ENCODE peak calls at places on chromosomes 16 and 17, in seven cellular contexts. W is ELF-1, S is anterior cingulate cortex, P is neural crest cell, G is T-helper 2 cell, B is Peyer's patch, R is lung. N is an unnamed sample.

GRCh38 chr17:78082988-78083387 is 45.6 kb downstream of the TMC6 start:
- DNase-seq in B (no peak), S (no peak), P (no peak), R (no peak), W (no peak), G (no peak), N (peak)

GRCh38 chr16:72988568-72988967 is 59.4 kb downstream of the ZFHX3 start:
- DNase-seq in P (no peak), R (no peak), G (no peak), W (no peak), S (no peak), B (no peak), N (no peak)

GRCh38 chr17:47663997-47664941 is 14.6 kb downstream of the KPNB1 start:
- DNase-seq in W (peak), B (peak), G (peak), P (peak), S (peak), R (no peak), N (peak)

GRCh38 chr16:9053006-9053601 is 38.3 kb upstream of the HAPSTR1 start:
- DNase-seq in P (peak), R (peak), S (no peak), B (peak), W (peak), G (no peak), N (no peak)

GRCh38 chr17:78040561-78041400 is 82.3 kb downstream of the TNRC6C start:
- DNase-seq in B (peak), W (no peak), R (peak), S (peak), G (peak), P (no peak), N (peak)

GRCh38 chr16:77589071-77589755 is 133.1 kb upstream of the NUDT7 start:
- DNase-seq in G (no peak), W (no peak), S (no peak), R (no peak), B (no peak), P (no peak), N (no peak)

GRCh38 chr16:1019234-1019933 is 37.8 kb downstream of the SOX8 start:
- DNase-seq in R (no peak), G (no peak), B (no peak), W (peak), S (peak), P (no peak), N (no peak)

GRCh38 chr16:50425648-50426047 is 56.9 kb upstream of the BRD7 start:
- DNase-seq in S (no peak), R (no peak), P (no peak), W (peak), G (no peak), B (no peak), N (no peak)

GRCh38 chr17:32882029-32882428 is 5.1 kb upstream of the MYO1D start:
- DNase-seq in P (no peak), R (peak), G (no peak), W (no peak), S (no peak), B (no peak), N (no peak)

GRCh38 chr17:50130778-50131317 is 888 bp upstream of the SAMD14 start:
- DNase-seq in P (no peak), W (peak), S (no peak), B (no peak), G (peak), R (no peak), N (no peak)

GRCh38 chr16:10103096-10103495 is 79.1 kb downstream of the GRIN2A start:
- DNase-seq in S (no peak), W (no peak), R (no peak), P (no peak), B (no peak), G (no peak), N (no peak)

GRCh38 chr16:82627811-82628339 is 1.1 kb downstream of the CDH13 start:
- DNase-seq in R (no peak), B (no peak), S (peak), G (no peak), P (peak), W (peak), N (no peak)

GRCh38 chr16:85689285-85689949 is 663 bp upstream of the GINS2 start:
- DNase-seq in S (no peak), W (peak), G (no peak), R (no peak), P (no peak), B (no peak), N (peak)

GRCh38 chr17:41754066-41754465 is 19.6 kb upstream of the HAP1 start:
- DNase-seq in P (no peak), S (no peak), B (no peak), G (no peak), R (no peak), W (no peak), N (no peak)

GRCh38 chr16:29025218-29025617 is 40.4 kb downstream of the LAT start:
- DNase-seq in P (no peak), R (no peak), B (peak), G (no peak), S (no peak), W (no peak), N (no peak)

GRCh38 chr16:88635671-88636070 is 2.7 kb upstream of the IL17C start:
- DNase-seq in G (no peak), R (no peak), S (no peak), W (no peak), B (peak), P (no peak), N (no peak)

GRCh38 chr17:29847527-29847931 is 82.5 kb downstream of the SSH2 start:
- DNase-seq in R (no peak), G (no peak), S (no peak), W (no peak), B (no peak), P (no peak), N (no peak)

GRCh38 chr16:71807905-71808592 is 585 bp downstream of the AP1G1 start:
- DNase-seq in W (peak), G (no peak), R (no peak), B (peak), P (no peak), S (no peak), N (no peak)

GRCh38 chr16:30761427-30761927 is 385 bp downstream of the CFAP119 start:
- DNase-seq in P (peak), S (no peak), R (no peak), G (peak), B (peak), W (peak), N (peak)

GRCh38 chr17:73566905-73567782 is 77.1 kb downstream of the SDK2 start:
- DNase-seq in P (no peak), R (no peak), W (peak), G (no peak), S (no peak), B (peak), N (no peak)

GRCh38 chr16:17520567-17520966 is 49.8 kb upstream of the XYLT1 start:
- DNase-seq in B (no peak), G (no peak), P (no peak), W (no peak), R (no peak), S (no peak), N (no peak)

GRCh38 chr17:74900208-74900607 is 6.8 kb upstream of the FADS6 start:
- DNase-seq in S (no peak), B (no peak), W (no peak), R (no peak), G (no peak), P (no peak), N (no peak)

GRCh38 chr16:87806246-87806607 is 40.4 kb upstream of the KLHDC4 start:
- DNase-seq in S (no peak), B (no peak), G (no peak), P (no peak), R (no peak), W (no peak), N (no peak)

GRCh38 chr17:32303861-32304288 is 38.1 kb downstream of the C17orf75 start:
- DNase-seq in S (no peak), G (no peak), R (no peak), W (peak), B (no peak), P (no peak), N (no peak)

GRCh38 chr16:89330177-89330856 is 112.8 kb downstream of the ZNF778 start:
- DNase-seq in P (no peak), S (no peak), G (peak), R (no peak), W (peak), B (no peak), N (no peak)

GRCh38 chr16:86718118-86718517 is 139.8 kb downstream of the FOXL1 start:
- DNase-seq in P (no peak), R (no peak), G (no peak), W (peak), B (no peak), S (no peak), N (no peak)

GRCh38 chr17:79360196-79360595 is 250.7 kb downstream of the RBFOX3 start:
- DNase-seq in S (no peak), G (no peak), B (no peak), W (no peak), P (no peak), R (no peak), N (no peak)

GRCh38 chr17:61431594-61432311 is 20.5 kb upstream of the TBX4 start:
- DNase-seq in G (no peak), S (no peak), B (no peak), W (no peak), R (no peak), P (no peak), N (no peak)

GRCh38 chr17:74361613-74362391 is at the start of gene BTBD17:
- DNase-seq in S (peak), G (no peak), W (peak), P (peak), R (peak), B (peak), N (no peak)

GRCh38 chr17:19414396-19415280 is 3.6 kb downstream of the RNF112 start:
- DNase-seq in P (no peak), G (no peak), W (no peak), R (no peak), B (no peak), S (no peak), N (no peak)

GRCh38 chr17:33318241-33318640 is 25.1 kb upstream of the ASIC2 start:
- DNase-seq in R (no peak), S (no peak), W (no peak), B (no peak), P (no peak), G (no peak), N (no peak)